ENCODE peak calls at places on chromosomes 7 and 10, in ten cellular contexts. W is stimulated activated CD4-positive, alpha-beta T cell treated with anti-CD3 and anti-CD28 coated beads, Interleukin-15, amount 100 ng/mL, for 24 hours; P is RCC 7860; E is NCI-H1092 treated with DMSO at 0.1 percent for 48 hours; L is T-helper 22 cell; G is keratinocyte; I is activated CD4-positive, alpha-beta memory T cell treated with anti-CD3 and anti-CD28 coated beads for 36 hours; F is neural crest cell; V is hepatocyte; M is HFF-Myc. U is an unnamed sample.
A peak's percentile ranks its signal among the peaks of the same experiment; 100 is the strongest.

GRCh38 chr10:97434557-97434956 is 8.6 kb downstream of the PGAM1 start:
- DNase-seq in W (peak; percentile 34), P (no peak), E (no peak), L (no peak), G (no peak), I (no peak), F (no peak), V (no peak), M (no peak), U (no peak)

GRCh38 chr7:44377681-44378421 is 52.5 kb upstream of the CAMK2B start:
- DNase-seq in W (no peak), P (no peak), E (no peak), L (no peak), G (peak; percentile 23), I (no peak), F (no peak), V (no peak), M (no peak), U (no peak)

GRCh38 chr7:11170863-11171568 is 197.3 kb downstream of the PHF14 start:
- DNase-seq in W (no peak), P (no peak), E (no peak), L (no peak), G (no peak), I (no peak), F (no peak), V (no peak), M (no peak), U (no peak)

GRCh38 chr10:103544657-103545310 is 51.3 kb downstream of the NEURL1 start:
- DNase-seq in W (no peak), P (no peak), E (no peak), L (no peak), G (no peak), I (no peak), F (no peak), V (no peak), M (no peak), U (peak; percentile 13)

GRCh38 chr7:12297709-12298108 is 86.6 kb downstream of the TMEM106B start:
- DNase-seq in W (no peak), P (no peak), E (no peak), L (no peak), G (no peak), I (no peak), F (no peak), V (peak; percentile 33), M (no peak), U (no peak)

GRCh38 chr7:112995091-112995824 is 91.4 kb downstream of the GPR85 start:
- DNase-seq in W (no peak), P (peak; percentile 55), E (no peak), L (no peak), G (no peak), I (no peak), F (no peak), V (no peak), M (no peak), U (no peak)

GRCh38 chr7:40329601-40330153 is 194.9 kb downstream of the SUGCT start:
- DNase-seq in W (no peak), P (peak; percentile 60), E (peak; percentile 56), L (no peak), G (no peak), I (no peak), F (no peak), V (peak; percentile 61), M (peak; percentile 40), U (no peak)

GRCh38 chr7:95687759-95688343 is 84.5 kb upstream of the DYNC1I1 start:
- DNase-seq in W (no peak), P (peak; percentile 52), E (peak; percentile 61), L (no peak), G (no peak), I (no peak), F (peak; percentile 25), V (peak; percentile 52), M (no peak), U (no peak)

GRCh38 chr10:49615721-49616120 is 1.9 kb downstream of the CHAT start:
- DNase-seq in W (no peak), P (no peak), E (no peak), L (no peak), G (no peak), I (no peak), F (no peak), V (no peak), M (no peak), U (no peak)

GRCh38 chr7:22867589-22867988 is 44.9 kb upstream of the TOMM7 start:
- DNase-seq in W (no peak), P (no peak), E (no peak), L (no peak), G (no peak), I (no peak), F (no peak), V (no peak), M (no peak), U (no peak)

GRCh38 chr7:503046-503574 is 16.5 kb downstream of the PDGFA start:
- DNase-seq in W (no peak), P (no peak), E (no peak), L (no peak), G (no peak), I (no peak), F (no peak), V (no peak), M (no peak), U (no peak)

GRCh38 chr7:112298543-112299100 is 92.1 kb downstream of the ZNF277 start:
- DNase-seq in W (no peak), P (no peak), E (no peak), L (no peak), G (no peak), I (no peak), F (no peak), V (no peak), M (no peak), U (no peak)

GRCh38 chr7:120806669-120807068 is 51.3 kb downstream of the TSPAN12 start:
- DNase-seq in W (no peak), P (peak; percentile 97), E (no peak), L (no peak), G (no peak), I (no peak), F (no peak), V (no peak), M (no peak), U (no peak)

GRCh38 chr10:33115720-33116119 is 157.7 kb upstream of the ITGB1 start:
- DNase-seq in W (no peak), P (peak; percentile 55), E (no peak), L (no peak), G (no peak), I (peak; percentile 53), F (no peak), V (no peak), M (no peak), U (no peak)

GRCh38 chr10:29446327-29446726 is 157.5 kb downstream of the LYZL1 start:
- DNase-seq in W (no peak), P (no peak), E (no peak), L (no peak), G (no peak), I (no peak), F (no peak), V (no peak), M (no peak), U (no peak)

GRCh38 chr10:60644436-60645130 is 133.7 kb upstream of the CDK1 start:
- DNase-seq in W (no peak), P (no peak), E (peak; percentile 12), L (no peak), G (no peak), I (no peak), F (no peak), V (no peak), M (no peak), U (no peak)